ENCODE peak calls at places on chromosomes 1 and 21, in ten cellular contexts. One of them, this sample, is unnamed.

GRCh38 chr1:100415217-100415778 is 63.0 kb downstream of the CDC14A start:
- DNase-seq in progenitor cell of endocrine pancreas: no peak
- DNase-seq in small intestine: peak
- DNase-seq in activated CD4-positive, alpha-beta T cell treated with anti-CD3 and anti-CD28 coated beads, Interleukin-2, amount 50 U/mL, for 24 hours: no peak
- DNase-seq in suprapubic skin: no peak
- DNase-seq in NCI-H1092: no peak
- DNase-seq in HFFc6: no peak
- DNase-seq in GM18507: no peak
- DNase-seq in thoracic aorta: no peak
- DNase-seq in activated naive CD8-positive, alpha-beta T cell treated with anti-CD3 and anti-CD28 coated beads, Interleukin-2, amount 50 U/mL, for 24 hours: no peak
- DNase-seq in this sample: no peak

GRCh38 chr21:29656504-29657227 is 283.1 kb downstream of the GRIK1 start:
- DNase-seq in activated CD4-positive, alpha-beta T cell treated with anti-CD3 and anti-CD28 coated beads, Interleukin-2, amount 50 U/mL, for 24 hours: peak
- DNase-seq in small intestine: no peak
- DNase-seq in NCI-H1092: no peak
- DNase-seq in activated naive CD8-positive, alpha-beta T cell treated with anti-CD3 and anti-CD28 coated beads, Interleukin-2, amount 50 U/mL, for 24 hours: no peak
- DNase-seq in GM18507: no peak
- DNase-seq in thoracic aorta: no peak
- DNase-seq in suprapubic skin: no peak
- DNase-seq in progenitor cell of endocrine pancreas: no peak
- DNase-seq in HFFc6: peak
- DNase-seq in this sample: no peak

GRCh38 chr1:67261646-67262045 is 46.0 kb upstream of the IL12RB2 start:
- DNase-seq in activated naive CD8-positive, alpha-beta T cell treated with anti-CD3 and anti-CD28 coated beads, Interleukin-2, amount 50 U/mL, for 24 hours: no peak
- DNase-seq in small intestine: no peak
- DNase-seq in HFFc6: no peak
- DNase-seq in GM18507: no peak
- DNase-seq in NCI-H1092: no peak
- DNase-seq in progenitor cell of endocrine pancreas: no peak
- DNase-seq in suprapubic skin: no peak
- DNase-seq in thoracic aorta: no peak
- DNase-seq in activated CD4-positive, alpha-beta T cell treated with anti-CD3 and anti-CD28 coated beads, Interleukin-2, amount 50 U/mL, for 24 hours: peak
- DNase-seq in this sample: no peak

GRCh38 chr21:38660333-38661295 is 145.1 kb upstream of the ETS2 start:
- DNase-seq in NCI-H1092: no peak
- DNase-seq in suprapubic skin: no peak
- DNase-seq in activated CD4-positive, alpha-beta T cell treated with anti-CD3 and anti-CD28 coated beads, Interleukin-2, amount 50 U/mL, for 24 hours: no peak
- DNase-seq in thoracic aorta: peak
- DNase-seq in GM18507: no peak
- DNase-seq in HFFc6: no peak
- DNase-seq in progenitor cell of endocrine pancreas: no peak
- DNase-seq in small intestine: no peak
- DNase-seq in activated naive CD8-positive, alpha-beta T cell treated with anti-CD3 and anti-CD28 coated beads, Interleukin-2, amount 50 U/mL, for 24 hours: peak
- DNase-seq in this sample: no peak

GRCh38 chr1:2801535-2802291 is at the start of gene TTC34:
- DNase-seq in NCI-H1092: no peak
- DNase-seq in activated naive CD8-positive, alpha-beta T cell treated with anti-CD3 and anti-CD28 coated beads, Interleukin-2, amount 50 U/mL, for 24 hours: peak
- DNase-seq in HFFc6: no peak
- DNase-seq in thoracic aorta: no peak
- DNase-seq in progenitor cell of endocrine pancreas: no peak
- DNase-seq in small intestine: peak
- DNase-seq in GM18507: peak
- DNase-seq in suprapubic skin: peak
- DNase-seq in activated CD4-positive, alpha-beta T cell treated with anti-CD3 and anti-CD28 coated beads, Interleukin-2, amount 50 U/mL, for 24 hours: peak
- DNase-seq in this sample: peak

GRCh38 chr1:53377438-53377841 is 49.6 kb upstream of the LRP8 start:
- DNase-seq in progenitor cell of endocrine pancreas: no peak
- DNase-seq in NCI-H1092: no peak
- DNase-seq in suprapubic skin: peak
- DNase-seq in thoracic aorta: no peak
- DNase-seq in small intestine: no peak
- DNase-seq in HFFc6: no peak
- DNase-seq in activated CD4-positive, alpha-beta T cell treated with anti-CD3 and anti-CD28 coated beads, Interleukin-2, amount 50 U/mL, for 24 hours: no peak
- DNase-seq in GM18507: no peak
- DNase-seq in activated naive CD8-positive, alpha-beta T cell treated with anti-CD3 and anti-CD28 coated beads, Interleukin-2, amount 50 U/mL, for 24 hours: no peak
- DNase-seq in this sample: no peak

GRCh38 chr1:235669277-235669676 is 19.7 kb upstream of the GNG4 start:
- DNase-seq in suprapubic skin: no peak
- DNase-seq in small intestine: no peak
- DNase-seq in progenitor cell of endocrine pancreas: no peak
- DNase-seq in activated naive CD8-positive, alpha-beta T cell treated with anti-CD3 and anti-CD28 coated beads, Interleukin-2, amount 50 U/mL, for 24 hours: no peak
- DNase-seq in thoracic aorta: no peak
- DNase-seq in HFFc6: no peak
- DNase-seq in activated CD4-positive, alpha-beta T cell treated with anti-CD3 and anti-CD28 coated beads, Interleukin-2, amount 50 U/mL, for 24 hours: no peak
- DNase-seq in NCI-H1092: no peak
- DNase-seq in GM18507: no peak
- DNase-seq in this sample: no peak

GRCh38 chr1:2376931-2377672 is 14.3 kb downstream of the MORN1 start:
- DNase-seq in activated CD4-positive, alpha-beta T cell treated with anti-CD3 and anti-CD28 coated beads, Interleukin-2, amount 50 U/mL, for 24 hours: no peak
- DNase-seq in thoracic aorta: no peak
- DNase-seq in NCI-H1092: no peak
- DNase-seq in HFFc6: no peak
- DNase-seq in suprapubic skin: no peak
- DNase-seq in GM18507: no peak
- DNase-seq in small intestine: no peak
- DNase-seq in activated naive CD8-positive, alpha-beta T cell treated with anti-CD3 and anti-CD28 coated beads, Interleukin-2, amount 50 U/mL, for 24 hours: no peak
- DNase-seq in progenitor cell of endocrine pancreas: no peak
- DNase-seq in this sample: no peak

GRCh38 chr1:64892576-64893573 is 73.5 kb downstream of the JAK1 start:
- DNase-seq in NCI-H1092: no peak
- DNase-seq in GM18507: no peak
- DNase-seq in small intestine: no peak
- DNase-seq in activated naive CD8-positive, alpha-beta T cell treated with anti-CD3 and anti-CD28 coated beads, Interleukin-2, amount 50 U/mL, for 24 hours: no peak
- DNase-seq in HFFc6: no peak
- DNase-seq in suprapubic skin: no peak
- DNase-seq in progenitor cell of endocrine pancreas: no peak
- DNase-seq in thoracic aorta: no peak
- DNase-seq in activated CD4-positive, alpha-beta T cell treated with anti-CD3 and anti-CD28 coated beads, Interleukin-2, amount 50 U/mL, for 24 hours: no peak
- DNase-seq in this sample: no peak

GRCh38 chr1:12231276-12231595 is 1.4 kb downstream of the VPS13D start:
- DNase-seq in activated CD4-positive, alpha-beta T cell treated with anti-CD3 and anti-CD28 coated beads, Interleukin-2, amount 50 U/mL, for 24 hours: no peak
- DNase-seq in thoracic aorta: no peak
- DNase-seq in suprapubic skin: no peak
- DNase-seq in progenitor cell of endocrine pancreas: no peak
- DNase-seq in GM18507: no peak
- DNase-seq in HFFc6: peak
- DNase-seq in small intestine: no peak
- DNase-seq in activated naive CD8-positive, alpha-beta T cell treated with anti-CD3 and anti-CD28 coated beads, Interleukin-2, amount 50 U/mL, for 24 hours: no peak
- DNase-seq in NCI-H1092: no peak
- DNase-seq in this sample: no peak

GRCh38 chr1:119779869-119780356 is 11.2 kb upstream of the HMGCS2 start:
- DNase-seq in small intestine: peak
- DNase-seq in suprapubic skin: no peak
- DNase-seq in activated CD4-positive, alpha-beta T cell treated with anti-CD3 and anti-CD28 coated beads, Interleukin-2, amount 50 U/mL, for 24 hours: no peak
- DNase-seq in NCI-H1092: no peak
- DNase-seq in activated naive CD8-positive, alpha-beta T cell treated with anti-CD3 and anti-CD28 coated beads, Interleukin-2, amount 50 U/mL, for 24 hours: no peak
- DNase-seq in progenitor cell of endocrine pancreas: no peak
- DNase-seq in HFFc6: peak
- DNase-seq in GM18507: no peak
- DNase-seq in thoracic aorta: no peak
- DNase-seq in this sample: no peak

GRCh38 chr1:228085287-228085926 is 2.9 kb downstream of the ARF1 start:
- DNase-seq in GM18507: no peak
- DNase-seq in thoracic aorta: no peak
- DNase-seq in suprapubic skin: no peak
- DNase-seq in activated CD4-positive, alpha-beta T cell treated with anti-CD3 and anti-CD28 coated beads, Interleukin-2, amount 50 U/mL, for 24 hours: no peak
- DNase-seq in activated naive CD8-positive, alpha-beta T cell treated with anti-CD3 and anti-CD28 coated beads, Interleukin-2, amount 50 U/mL, for 24 hours: no peak
- DNase-seq in progenitor cell of endocrine pancreas: no peak
- DNase-seq in NCI-H1092: no peak
- DNase-seq in HFFc6: peak
- DNase-seq in small intestine: peak
- DNase-seq in this sample: no peak

GRCh38 chr1:171212607-171213347 is 27.7 kb downstream of the FMO2 start:
- DNase-seq in activated CD4-positive, alpha-beta T cell treated with anti-CD3 and anti-CD28 coated beads, Interleukin-2, amount 50 U/mL, for 24 hours: no peak
- DNase-seq in NCI-H1092: no peak
- DNase-seq in suprapubic skin: no peak
- DNase-seq in progenitor cell of endocrine pancreas: no peak
- DNase-seq in HFFc6: no peak
- DNase-seq in small intestine: no peak
- DNase-seq in activated naive CD8-positive, alpha-beta T cell treated with anti-CD3 and anti-CD28 coated beads, Interleukin-2, amount 50 U/mL, for 24 hours: no peak
- DNase-seq in GM18507: no peak
- DNase-seq in thoracic aorta: no peak
- DNase-seq in this sample: no peak

GRCh38 chr1:33130297-33130696 is 49.3 kb downstream of the AZIN2 start:
- DNase-seq in GM18507: no peak
- DNase-seq in small intestine: peak
- DNase-seq in thoracic aorta: no peak
- DNase-seq in suprapubic skin: no peak
- DNase-seq in activated naive CD8-positive, alpha-beta T cell treated with anti-CD3 and anti-CD28 coated beads, Interleukin-2, amount 50 U/mL, for 24 hours: peak
- DNase-seq in activated CD4-positive, alpha-beta T cell treated with anti-CD3 and anti-CD28 coated beads, Interleukin-2, amount 50 U/mL, for 24 hours: no peak
- DNase-seq in HFFc6: peak
- DNase-seq in progenitor cell of endocrine pancreas: no peak
- DNase-seq in NCI-H1092: no peak
- DNase-seq in this sample: no peak

GRCh38 chr1:207981976-207982375 is 71.1 kb upstream of the CD34 start:
- DNase-seq in GM18507: no peak
- DNase-seq in activated naive CD8-positive, alpha-beta T cell treated with anti-CD3 and anti-CD28 coated beads, Interleukin-2, amount 50 U/mL, for 24 hours: no peak
- DNase-seq in progenitor cell of endocrine pancreas: no peak
- DNase-seq in activated CD4-positive, alpha-beta T cell treated with anti-CD3 and anti-CD28 coated beads, Interleukin-2, amount 50 U/mL, for 24 hours: no peak
- DNase-seq in HFFc6: no peak
- DNase-seq in suprapubic skin: peak
- DNase-seq in small intestine: no peak
- DNase-seq in NCI-H1092: no peak
- DNase-seq in thoracic aorta: no peak
- DNase-seq in this sample: no peak

GRCh38 chr1:101193733-101194169 is 43.1 kb upstream of the S1PR1 start:
- DNase-seq in small intestine: no peak
- DNase-seq in HFFc6: no peak
- DNase-seq in activated CD4-positive, alpha-beta T cell treated with anti-CD3 and anti-CD28 coated beads, Interleukin-2, amount 50 U/mL, for 24 hours: no peak
- DNase-seq in GM18507: no peak
- DNase-seq in suprapubic skin: no peak
- DNase-seq in thoracic aorta: no peak
- DNase-seq in progenitor cell of endocrine pancreas: no peak
- DNase-seq in NCI-H1092: no peak
- DNase-seq in activated naive CD8-positive, alpha-beta T cell treated with anti-CD3 and anti-CD28 coated beads, Interleukin-2, amount 50 U/mL, for 24 hours: no peak
- DNase-seq in this sample: no peak

GRCh38 chr1:94773931-94774422 is 46.2 kb upstream of the SLC44A3 start:
- DNase-seq in progenitor cell of endocrine pancreas: peak
- DNase-seq in GM18507: no peak
- DNase-seq in suprapubic skin: no peak
- DNase-seq in small intestine: no peak
- DNase-seq in activated naive CD8-positive, alpha-beta T cell treated with anti-CD3 and anti-CD28 coated beads, Interleukin-2, amount 50 U/mL, for 24 hours: no peak
- DNase-seq in activated CD4-positive, alpha-beta T cell treated with anti-CD3 and anti-CD28 coated beads, Interleukin-2, amount 50 U/mL, for 24 hours: no peak
- DNase-seq in NCI-H1092: no peak
- DNase-seq in thoracic aorta: no peak
- DNase-seq in HFFc6: no peak
- DNase-seq in this sample: no peak

GRCh38 chr1:1304331-1305299 is 3.1 kb downstream of the ACAP3 start:
- DNase-seq in progenitor cell of endocrine pancreas: no peak
- DNase-seq in activated CD4-positive, alpha-beta T cell treated with anti-CD3 and anti-CD28 coated beads, Interleukin-2, amount 50 U/mL, for 24 hours: no peak
- DNase-seq in small intestine: peak
- DNase-seq in HFFc6: peak
- DNase-seq in thoracic aorta: no peak
- DNase-seq in activated naive CD8-positive, alpha-beta T cell treated with anti-CD3 and anti-CD28 coated beads, Interleukin-2, amount 50 U/mL, for 24 hours: no peak
- DNase-seq in suprapubic skin: peak
- DNase-seq in GM18507: no peak
- DNase-seq in NCI-H1092: no peak
- DNase-seq in this sample: no peak

GRCh38 chr1:219670426-219671149 is 57.7 kb upstream of the ZC3H11B start:
- DNase-seq in GM18507: no peak
- DNase-seq in small intestine: no peak
- DNase-seq in activated naive CD8-positive, alpha-beta T cell treated with anti-CD3 and anti-CD28 coated beads, Interleukin-2, amount 50 U/mL, for 24 hours: no peak
- DNase-seq in activated CD4-positive, alpha-beta T cell treated with anti-CD3 and anti-CD28 coated beads, Interleukin-2, amount 50 U/mL, for 24 hours: no peak
- DNase-seq in NCI-H1092: no peak
- DNase-seq in thoracic aorta: no peak
- DNase-seq in suprapubic skin: no peak
- DNase-seq in HFFc6: no peak
- DNase-seq in progenitor cell of endocrine pancreas: no peak
- DNase-seq in this sample: no peak

GRCh38 chr1:189657131-189657530 is 820.5 kb downstream of the BRINP3 start:
- DNase-seq in NCI-H1092: no peak
- DNase-seq in HFFc6: no peak
- DNase-seq in GM18507: no peak
- DNase-seq in small intestine: no peak
- DNase-seq in activated naive CD8-positive, alpha-beta T cell treated with anti-CD3 and anti-CD28 coated beads, Interleukin-2, amount 50 U/mL, for 24 hours: no peak
- DNase-seq in progenitor cell of endocrine pancreas: no peak
- DNase-seq in activated CD4-positive, alpha-beta T cell treated with anti-CD3 and anti-CD28 coated beads, Interleukin-2, amount 50 U/mL, for 24 hours: no peak
- DNase-seq in suprapubic skin: no peak
- DNase-seq in thoracic aorta: no peak
- DNase-seq in this sample: no peak

GRCh38 chr1:43583058-43583457 is 52.4 kb downstream of the PTPRF start:
- DNase-seq in NCI-H1092: no peak
- DNase-seq in progenitor cell of endocrine pancreas: no peak
- DNase-seq in GM18507: no peak
- DNase-seq in suprapubic skin: no peak
- DNase-seq in activated naive CD8-positive, alpha-beta T cell treated with anti-CD3 and anti-CD28 coated beads, Interleukin-2, amount 50 U/mL, for 24 hours: no peak
- DNase-seq in activated CD4-positive, alpha-beta T cell treated with anti-CD3 and anti-CD28 coated beads, Interleukin-2, amount 50 U/mL, for 24 hours: no peak
- DNase-seq in thoracic aorta: no peak
- DNase-seq in HFFc6: no peak
- DNase-seq in small intestine: no peak
- DNase-seq in this sample: no peak

GRCh38 chr1:68181165-68181556 is 51.2 kb downstream of the WLS start:
- DNase-seq in NCI-H1092: no peak
- DNase-seq in progenitor cell of endocrine pancreas: no peak
- DNase-seq in suprapubic skin: no peak
- DNase-seq in HFFc6: no peak
- DNase-seq in activated CD4-positive, alpha-beta T cell treated with anti-CD3 and anti-CD28 coated beads, Interleukin-2, amount 50 U/mL, for 24 hours: no peak
- DNase-seq in GM18507: no peak
- DNase-seq in activated naive CD8-positive, alpha-beta T cell treated with anti-CD3 and anti-CD28 coated beads, Interleukin-2, amount 50 U/mL, for 24 hours: no peak
- DNase-seq in thoracic aorta: no peak
- DNase-seq in small intestine: no peak
- DNase-seq in this sample: no peak

GRCh38 chr1:89363638-89364536 is at the start of gene GBP6:
- DNase-seq in small intestine: no peak
- DNase-seq in activated naive CD8-positive, alpha-beta T cell treated with anti-CD3 and anti-CD28 coated beads, Interleukin-2, amount 50 U/mL, for 24 hours: no peak
- DNase-seq in NCI-H1092: no peak
- DNase-seq in HFFc6: no peak
- DNase-seq in progenitor cell of endocrine pancreas: no peak
- DNase-seq in GM18507: no peak
- DNase-seq in suprapubic skin: no peak
- DNase-seq in activated CD4-positive, alpha-beta T cell treated with anti-CD3 and anti-CD28 coated beads, Interleukin-2, amount 50 U/mL, for 24 hours: no peak
- DNase-seq in thoracic aorta: no peak
- DNase-seq in this sample: no peak

GRCh38 chr1:114154146-114154962 is 685 bp upstream of the SYT6 start:
- DNase-seq in GM18507: no peak
- DNase-seq in activated CD4-positive, alpha-beta T cell treated with anti-CD3 and anti-CD28 coated beads, Interleukin-2, amount 50 U/mL, for 24 hours: no peak
- DNase-seq in HFFc6: no peak
- DNase-seq in suprapubic skin: no peak
- DNase-seq in NCI-H1092: no peak
- DNase-seq in progenitor cell of endocrine pancreas: no peak
- DNase-seq in thoracic aorta: no peak
- DNase-seq in small intestine: no peak
- DNase-seq in activated naive CD8-positive, alpha-beta T cell treated with anti-CD3 and anti-CD28 coated beads, Interleukin-2, amount 50 U/mL, for 24 hours: no peak
- DNase-seq in this sample: no peak

GRCh38 chr1:70767377-70767776 is 280.2 kb downstream of the PTGER3 start:
- DNase-seq in thoracic aorta: no peak
- DNase-seq in HFFc6: peak
- DNase-seq in progenitor cell of endocrine pancreas: no peak
- DNase-seq in NCI-H1092: no peak
- DNase-seq in small intestine: no peak
- DNase-seq in GM18507: no peak
- DNase-seq in activated CD4-positive, alpha-beta T cell treated with anti-CD3 and anti-CD28 coated beads, Interleukin-2, amount 50 U/mL, for 24 hours: no peak
- DNase-seq in suprapubic skin: no peak
- DNase-seq in activated naive CD8-positive, alpha-beta T cell treated with anti-CD3 and anti-CD28 coated beads, Interleukin-2, amount 50 U/mL, for 24 hours: no peak
- DNase-seq in this sample: no peak

GRCh38 chr1:85683292-85684025 is 24.8 kb downstream of the ZNHIT6 start:
- DNase-seq in suprapubic skin: no peak
- DNase-seq in GM18507: no peak
- DNase-seq in activated naive CD8-positive, alpha-beta T cell treated with anti-CD3 and anti-CD28 coated beads, Interleukin-2, amount 50 U/mL, for 24 hours: no peak
- DNase-seq in HFFc6: no peak
- DNase-seq in NCI-H1092: no peak
- DNase-seq in progenitor cell of endocrine pancreas: no peak
- DNase-seq in thoracic aorta: no peak
- DNase-seq in activated CD4-positive, alpha-beta T cell treated with anti-CD3 and anti-CD28 coated beads, Interleukin-2, amount 50 U/mL, for 24 hours: no peak
- DNase-seq in small intestine: no peak
- DNase-seq in this sample: no peak

GRCh38 chr1:25128168-25128621 is 104.1 kb downstream of the SYF2 start:
- DNase-seq in suprapubic skin: no peak
- DNase-seq in NCI-H1092: no peak
- DNase-seq in small intestine: no peak
- DNase-seq in activated naive CD8-positive, alpha-beta T cell treated with anti-CD3 and anti-CD28 coated beads, Interleukin-2, amount 50 U/mL, for 24 hours: no peak
- DNase-seq in HFFc6: no peak
- DNase-seq in activated CD4-positive, alpha-beta T cell treated with anti-CD3 and anti-CD28 coated beads, Interleukin-2, amount 50 U/mL, for 24 hours: no peak
- DNase-seq in progenitor cell of endocrine pancreas: no peak
- DNase-seq in thoracic aorta: no peak
- DNase-seq in GM18507: no peak
- DNase-seq in this sample: no peak

GRCh38 chr1:10773851-10774614 is 22.4 kb downstream of the CASZ1 start:
- DNase-seq in activated CD4-positive, alpha-beta T cell treated with anti-CD3 and anti-CD28 coated beads, Interleukin-2, amount 50 U/mL, for 24 hours: no peak
- DNase-seq in activated naive CD8-positive, alpha-beta T cell treated with anti-CD3 and anti-CD28 coated beads, Interleukin-2, amount 50 U/mL, for 24 hours: no peak
- DNase-seq in GM18507: no peak
- DNase-seq in suprapubic skin: no peak
- DNase-seq in NCI-H1092: no peak
- DNase-seq in thoracic aorta: no peak
- DNase-seq in HFFc6: no peak
- DNase-seq in progenitor cell of endocrine pancreas: no peak
- DNase-seq in small intestine: no peak
- DNase-seq in this sample: no peak